ENCODE peak calls at places on chromosomes 5 and 9, in nine cellular contexts. M, F, N, S, B, A, C, H and L are unnamed samples.
A peak's percentile ranks its signal among the peaks of the same experiment; 100 is the strongest.

GRCh38 chr5:116273458-116274242 is 188.8 kb downstream of the COMMD10 start:
- DNase-seq in M (no peak), H (no peak), C (no peak), F (no peak), S (peak; percentile 17), N (no peak), B (no peak), A (no peak), L (no peak)

GRCh38 chr9:132049323-132049882 is 30.3 kb downstream of the MED27 start:
- DNase-seq in N (no peak), F (no peak), M (peak; percentile 70), A (no peak), C (no peak), H (no peak), S (no peak), B (no peak), L (no peak)

GRCh38 chr5:56112526-56113121 is 117.9 kb upstream of the IL6ST start:
- DNase-seq in F (peak; percentile 63), N (no peak), H (no peak), M (no peak), C (no peak), S (no peak), B (peak; percentile 90), A (no peak), L (no peak)

GRCh38 chr5:168477060-168477459 is 9.2 kb upstream of the RARS1 start:
- DNase-seq in C (no peak), S (no peak), A (no peak), N (no peak), F (peak; percentile 93), H (peak; percentile 33), M (no peak), B (no peak), L (no peak)

GRCh38 chr9:126329476-126330275 is 3.0 kb downstream of the MVB12B start:
- DNase-seq in H (no peak), A (no peak), C (no peak), B (no peak), F (no peak), M (no peak), S (no peak), N (no peak), L (peak; percentile 17)

GRCh38 chr5:10323588-10324488 is 16.1 kb upstream of the CMBL start:
- DNase-seq in N (no peak), B (no peak), H (no peak), F (no peak), A (no peak), M (no peak), C (no peak), S (no peak), L (no peak)

GRCh38 chr9:74463825-74464224 is 33.3 kb upstream of the RORB start:
- DNase-seq in B (no peak), M (no peak), S (no peak), A (no peak), C (no peak), H (no peak), F (no peak), N (no peak), L (no peak)

GRCh38 chr5:76983468-76983867 is 30.6 kb downstream of the CRHBP start:
- DNase-seq in C (peak; percentile 16), N (no peak), M (no peak), S (no peak), B (no peak), F (peak; percentile 64), H (no peak), A (no peak), L (no peak)

GRCh38 chr5:28576022-28576421 is 1537.6 kb upstream of the CDH9 start:
- DNase-seq in H (no peak), F (peak; percentile 29), N (no peak), A (no peak), C (no peak), M (no peak), S (no peak), B (no peak), L (no peak)

GRCh38 chr9:98334796-98335195 is 79.3 kb upstream of the TBC1D2 start:
- DNase-seq in A (no peak), S (peak; percentile 1), H (no peak), B (no peak), M (no peak), N (no peak), C (no peak), F (no peak), L (no peak)

GRCh38 chr9:137029058-137029922 is 1.3 kb upstream of the ABCA2 start:
- DNase-seq in A (peak; percentile 59), C (peak; percentile 78), S (peak; percentile 83), H (no peak), N (peak; percentile 88), B (peak; percentile 78), M (peak; percentile 86), F (peak; percentile 67), L (peak; percentile 88)

GRCh38 chr9:137027369-137028012 is 546 bp downstream of the ABCA2 start:
- DNase-seq in B (no peak), F (no peak), S (no peak), N (no peak), A (no peak), H (no peak), M (no peak), C (no peak), L (peak; percentile 51)

GRCh38 chr9:137028013-137028280 is at the start of gene ABCA2:
- DNase-seq in N (no peak), S (no peak), A (no peak), B (no peak), M (no peak), F (peak; percentile 20), C (no peak), H (no peak), L (no peak)

GRCh38 chr9:137030006-137030405 is 1.9 kb downstream of the FUT7 start:
- DNase-seq in N (no peak), A (no peak), B (no peak), M (no peak), H (no peak), C (no peak), F (no peak), S (no peak), L (no peak)

GRCh38 chr9:137028281-137029057 is 432 bp upstream of the ABCA2 start:
- DNase-seq in N (peak; percentile 65), M (peak; percentile 78), C (peak; percentile 54), B (no peak), F (peak; percentile 30), A (peak; percentile 54), S (peak; percentile 83), H (no peak), L (peak; percentile 83)
- TF ChIP-seq CTCF in N (no peak), M (no peak), C (no peak), B (peak; percentile 75), F (peak; percentile 19), A (no peak), S (peak; percentile 78), H (peak; percentile 29), L (peak; percentile 55)

DNA sequence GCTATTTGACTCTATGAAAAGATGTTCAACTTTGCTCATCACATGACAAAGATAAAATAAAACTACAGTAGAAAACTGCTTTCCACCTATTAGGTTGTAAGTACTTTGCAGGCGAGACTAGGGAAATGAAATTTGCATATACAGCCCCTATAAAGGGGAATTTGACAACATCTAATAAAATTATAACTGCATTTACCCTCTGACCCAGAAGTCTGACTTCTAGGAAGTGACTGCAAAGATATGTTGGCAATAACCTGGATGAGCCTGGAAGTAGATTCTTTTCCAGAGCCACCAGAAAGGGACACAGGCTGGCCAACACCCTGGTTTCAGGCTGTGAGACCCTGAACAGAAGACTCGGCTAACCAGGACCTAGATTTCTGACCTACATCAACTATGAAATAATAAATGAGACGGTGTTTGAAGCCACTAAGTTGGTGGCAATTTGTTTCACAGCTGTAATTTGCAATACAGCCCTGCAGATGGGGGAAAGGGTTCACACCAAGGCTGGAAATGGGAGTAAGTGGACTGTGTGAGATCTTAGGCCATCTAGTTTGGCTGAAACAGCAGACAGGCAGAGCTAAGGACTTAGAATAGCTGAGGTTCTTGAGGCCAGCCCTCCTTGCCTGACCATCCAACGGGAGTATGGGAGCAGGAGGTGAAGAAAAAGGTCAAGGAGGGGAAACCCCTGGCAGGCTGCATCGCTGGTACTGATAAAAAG is 106.6 kb downstream of the SIL1 start:
- DNase-seq in A (no peak), C (peak; percentile 42), M (no peak), N (no peak), H (no peak), S (no peak), F (peak; percentile 56), B (no peak), L (no peak)
- TF ChIP-seq CTCF in A (no peak), C (no peak), M (peak; percentile 56), N (no peak), H (peak; percentile 21), S (peak; percentile 32), F (peak; percentile 23), B (no peak), L (peak; percentile 22)

DNA sequence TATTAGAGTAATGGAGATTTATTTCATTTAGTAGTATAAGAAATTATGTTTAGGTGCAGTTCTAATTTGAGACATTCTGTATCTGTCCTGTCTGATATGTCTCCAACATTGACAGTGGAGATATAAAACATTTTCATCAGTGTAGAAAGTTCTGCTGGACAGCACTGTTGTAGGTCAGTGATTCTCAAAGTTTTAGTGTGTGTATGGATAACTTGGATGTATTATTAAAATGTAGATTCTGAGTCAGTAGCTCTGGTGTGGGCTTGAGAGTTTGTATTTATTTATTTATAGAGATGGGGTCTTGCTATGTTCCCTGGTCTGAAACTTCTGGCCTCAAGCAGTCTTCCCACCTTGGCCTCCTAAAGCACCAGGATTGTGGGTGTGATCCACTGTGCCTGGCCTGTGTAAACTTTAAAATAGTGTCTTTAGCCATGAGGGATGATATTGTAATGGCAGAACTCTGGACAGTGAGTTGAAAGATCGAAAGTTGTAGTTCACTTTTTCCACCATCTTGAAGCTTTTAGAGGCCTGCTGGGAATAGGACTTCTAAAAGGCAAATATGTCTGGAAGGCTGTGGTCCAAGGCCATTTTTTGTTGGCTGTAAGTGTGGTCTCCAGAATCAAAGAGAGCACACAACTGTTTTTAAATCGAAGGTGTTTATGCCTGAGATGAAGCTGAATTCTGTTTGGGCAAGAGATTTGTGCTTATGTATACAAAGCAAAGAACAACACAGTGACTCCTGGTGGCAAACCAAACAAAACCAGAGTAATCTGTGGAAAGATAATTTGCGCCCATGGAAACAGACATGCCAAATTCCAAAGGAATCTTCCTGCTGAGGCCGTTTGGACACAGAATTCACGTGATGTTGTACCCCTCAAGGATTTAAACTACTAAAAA is 12.4 kb downstream of the UBAP1 start:
- DNase-seq in A (no peak), B (no peak), H (no peak), F (peak; percentile 59), N (no peak), S (no peak), M (no peak), C (no peak), L (peak; percentile 20)
- TF ChIP-seq CTCF in A (no peak), B (peak; percentile 14), H (peak; percentile 44), F (peak; percentile 47), N (no peak), S (peak; percentile 10), M (no peak), C (no peak), L (peak; percentile 61)

DNA sequence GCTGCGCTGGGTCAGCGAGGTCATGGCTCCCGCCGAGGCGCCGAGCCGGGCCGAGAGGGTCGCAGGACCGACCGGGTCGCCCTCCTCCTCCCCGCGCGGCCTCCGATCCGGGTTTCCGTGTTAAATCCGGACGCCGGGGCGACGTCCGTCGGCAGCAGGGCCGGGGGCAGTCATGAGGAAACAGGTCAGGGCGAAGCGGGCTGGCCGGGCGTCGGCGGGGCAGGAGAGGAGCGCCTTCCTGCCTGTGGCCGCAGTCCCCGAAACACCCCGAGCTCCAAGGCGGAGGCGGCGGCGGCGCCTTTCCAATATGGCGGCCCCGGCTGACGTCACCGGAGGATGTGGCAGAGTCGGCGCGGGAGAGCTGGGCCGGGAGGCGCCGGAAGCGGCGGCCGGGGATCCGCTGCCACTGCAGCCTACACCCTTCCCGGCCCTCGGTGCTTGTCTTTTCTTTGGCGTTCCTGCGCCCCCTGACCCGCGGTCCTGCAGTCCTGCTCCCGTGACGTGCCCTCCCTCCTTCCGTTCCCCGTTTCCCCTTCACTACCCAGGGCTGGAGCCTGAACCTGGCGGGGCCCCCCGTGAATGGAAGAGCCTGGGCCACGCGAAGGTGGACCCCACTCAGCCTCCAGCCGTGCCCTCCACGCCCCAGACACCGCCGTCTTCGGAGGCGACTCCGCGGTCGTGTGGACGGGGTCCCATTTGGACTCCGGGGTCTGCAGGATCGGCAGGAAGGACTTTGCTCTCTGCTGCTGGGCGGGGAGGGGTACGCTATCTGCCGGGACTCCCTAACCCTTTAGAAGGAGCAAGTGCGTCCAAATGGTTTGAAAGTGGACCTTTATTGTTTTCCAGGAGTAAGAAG is at the start of gene GOLPH3:
- DNase-seq in C (peak; percentile 95), F (peak; percentile 94), M (peak; percentile 92), S (peak; percentile 93), N (peak; percentile 95), H (peak; percentile 59), A (peak; percentile 84), B (peak; percentile 94), L (peak; percentile 97)
- TF ChIP-seq CTCF in C (no peak), F (peak; percentile 9), M (no peak), S (no peak), N (no peak), H (no peak), A (no peak), B (no peak), L (no peak)